ENCODE peak calls at places on chromosomes 7 and 10, in nine cellular contexts. One of them, this sample, is unnamed.

GRCh38 chr10:103712898-103713498 is 142.4 kb downstream of the SH3PXD2A start:
- DNase-seq in GM12878: no peak
- DNase-seq in heart right ventricle: peak; percentile 84
- DNase-seq in right lobe of liver: peak; percentile 61
- DNase-seq in uterus: peak; percentile 86
- DNase-seq in Panc1: peak; percentile 67
- DNase-seq in body of pancreas: peak; percentile 85
- DNase-seq in mucosa of descending colon: peak; percentile 83
- DNase-seq in GM23248: peak; percentile 81
- DNase-seq in this sample: peak; percentile 90

GRCh38 chr10:31700222-31700621 is 228.4 kb downstream of the ARHGAP12 start:
- DNase-seq in GM12878: no peak
- DNase-seq in heart right ventricle: no peak
- DNase-seq in right lobe of liver: peak; percentile 33
- DNase-seq in uterus: no peak
- DNase-seq in Panc1: no peak
- DNase-seq in body of pancreas: no peak
- DNase-seq in mucosa of descending colon: no peak
- DNase-seq in GM23248: no peak
- DNase-seq in this sample: no peak

GRCh38 chr7:142909921-142910521 is 23.5 kb downstream of the TRPV5 start:
- DNase-seq in GM12878: no peak
- DNase-seq in heart right ventricle: no peak
- DNase-seq in right lobe of liver: no peak
- DNase-seq in uterus: no peak
- DNase-seq in Panc1: no peak
- DNase-seq in body of pancreas: peak; percentile 17
- DNase-seq in mucosa of descending colon: no peak
- DNase-seq in GM23248: no peak
- DNase-seq in this sample: no peak

GRCh38 chr10:69757553-69758309 is 44.0 kb upstream of the COL13A1 start:
- DNase-seq in GM12878: no peak
- DNase-seq in heart right ventricle: peak; percentile 24
- DNase-seq in right lobe of liver: peak; percentile 34
- DNase-seq in uterus: peak; percentile 21
- DNase-seq in Panc1: no peak
- DNase-seq in body of pancreas: peak; percentile 13
- DNase-seq in mucosa of descending colon: no peak
- DNase-seq in GM23248: peak; percentile 53
- DNase-seq in this sample: peak; percentile 72

GRCh38 chr10:62384447-62385081 is 10.4 kb downstream of the ZNF365 start:
- DNase-seq in GM12878: no peak
- DNase-seq in heart right ventricle: no peak
- DNase-seq in right lobe of liver: no peak
- DNase-seq in uterus: no peak
- DNase-seq in Panc1: no peak
- DNase-seq in body of pancreas: no peak
- DNase-seq in mucosa of descending colon: no peak
- DNase-seq in GM23248: peak; percentile 39
- DNase-seq in this sample: no peak

GRCh38 chr10:69866688-69867461 is 65.2 kb downstream of the COL13A1 start:
- DNase-seq in GM12878: no peak
- DNase-seq in heart right ventricle: peak; percentile 24
- DNase-seq in right lobe of liver: no peak
- DNase-seq in uterus: peak; percentile 58
- DNase-seq in Panc1: no peak
- DNase-seq in body of pancreas: peak; percentile 25
- DNase-seq in mucosa of descending colon: peak; percentile 78
- DNase-seq in GM23248: peak; percentile 90
- DNase-seq in this sample: no peak

GRCh38 chr10:80199828-80200227 is 5.5 kb downstream of the ANXA11 start:
- DNase-seq in GM12878: no peak
- DNase-seq in heart right ventricle: peak; percentile 80
- DNase-seq in right lobe of liver: no peak
- DNase-seq in uterus: peak; percentile 39
- DNase-seq in Panc1: no peak
- DNase-seq in body of pancreas: peak; percentile 73
- DNase-seq in mucosa of descending colon: no peak
- DNase-seq in GM23248: peak; percentile 95
- DNase-seq in this sample: peak; percentile 84

GRCh38 chr10:103558916-103559315 is 65.4 kb downstream of the NEURL1 start:
- DNase-seq in GM12878: no peak
- DNase-seq in heart right ventricle: no peak
- DNase-seq in right lobe of liver: no peak
- DNase-seq in uterus: no peak
- DNase-seq in Panc1: no peak
- DNase-seq in body of pancreas: no peak
- DNase-seq in mucosa of descending colon: peak; percentile 24
- DNase-seq in GM23248: no peak
- DNase-seq in this sample: no peak

GRCh38 chr10:63286340-63286739 is 153.2 kb downstream of the NRBF2 start:
- DNase-seq in GM12878: no peak
- DNase-seq in heart right ventricle: no peak
- DNase-seq in right lobe of liver: no peak
- DNase-seq in uterus: no peak
- DNase-seq in Panc1: no peak
- DNase-seq in body of pancreas: no peak
- DNase-seq in mucosa of descending colon: no peak
- DNase-seq in GM23248: no peak
- DNase-seq in this sample: no peak

GRCh38 chr7:106216517-106217088 is 68.2 kb downstream of the NAMPT start:
- DNase-seq in GM12878: no peak
- DNase-seq in heart right ventricle: peak; percentile 51
- DNase-seq in right lobe of liver: no peak
- DNase-seq in uterus: peak; percentile 63
- DNase-seq in Panc1: peak; percentile 98
- DNase-seq in body of pancreas: peak; percentile 77
- DNase-seq in mucosa of descending colon: no peak
- DNase-seq in GM23248: peak; percentile 96
- DNase-seq in this sample: peak; percentile 87

GRCh38 chr10:59012839-59013238 is 163.6 kb upstream of the PHYHIPL start:
- DNase-seq in GM12878: no peak
- DNase-seq in heart right ventricle: no peak
- DNase-seq in right lobe of liver: no peak
- DNase-seq in uterus: no peak
- DNase-seq in Panc1: no peak
- DNase-seq in body of pancreas: no peak
- DNase-seq in mucosa of descending colon: no peak
- DNase-seq in GM23248: no peak
- DNase-seq in this sample: no peak

DNA sequence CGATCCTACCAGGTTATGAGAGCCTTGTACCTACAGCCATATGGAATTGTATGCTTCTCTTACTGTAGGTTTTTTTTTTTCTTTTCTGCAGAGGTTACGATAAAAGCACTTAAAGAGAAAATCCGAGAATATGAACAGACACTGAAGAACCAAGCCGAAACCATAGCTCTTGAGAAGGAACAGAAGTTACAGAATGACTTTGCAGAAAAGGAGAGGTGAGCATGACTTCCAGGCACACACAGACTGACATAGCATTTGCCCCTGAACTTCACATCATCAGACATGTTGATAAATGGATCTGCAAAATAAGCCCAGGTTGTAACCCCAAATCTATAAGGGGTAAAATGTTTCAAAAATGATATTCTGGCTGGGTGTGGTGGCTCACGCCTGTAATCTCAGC is 182.4 kb upstream of the SH2B2 start:
- DNase-seq in GM12878: no peak
- DNase-seq in heart right ventricle: no peak
- DNase-seq in right lobe of liver: no peak
- DNase-seq in uterus: no peak
- DNase-seq in Panc1: no peak
- DNase-seq in body of pancreas: no peak
- DNase-seq in mucosa of descending colon: no peak
- DNase-seq in GM23248: no peak
- DNase-seq in this sample: no peak
- H3K36me3 ChIP-seq in GM12878: peaks cover 15% of the 10 kb centered on the region
- H3K36me3 ChIP-seq in heart right ventricle: peaks cover 11% of the 10 kb centered on the region
- H3K36me3 ChIP-seq in right lobe of liver: no peaks in the 10 kb centered on the region
- H3K36me3 ChIP-seq in uterus: no peaks in the 10 kb centered on the region
- H3K36me3 ChIP-seq in Panc1: no peaks in the 10 kb centered on the region
- H3K36me3 ChIP-seq in body of pancreas: no peaks in the 10 kb centered on the region
- H3K36me3 ChIP-seq in mucosa of descending colon: no peaks in the 10 kb centered on the region
- H3K36me3 ChIP-seq in GM23248: peaks cover 4% of the 10 kb centered on the region
- H3K36me3 ChIP-seq in this sample: peaks cover 46% of the 10 kb centered on the region

DNA sequence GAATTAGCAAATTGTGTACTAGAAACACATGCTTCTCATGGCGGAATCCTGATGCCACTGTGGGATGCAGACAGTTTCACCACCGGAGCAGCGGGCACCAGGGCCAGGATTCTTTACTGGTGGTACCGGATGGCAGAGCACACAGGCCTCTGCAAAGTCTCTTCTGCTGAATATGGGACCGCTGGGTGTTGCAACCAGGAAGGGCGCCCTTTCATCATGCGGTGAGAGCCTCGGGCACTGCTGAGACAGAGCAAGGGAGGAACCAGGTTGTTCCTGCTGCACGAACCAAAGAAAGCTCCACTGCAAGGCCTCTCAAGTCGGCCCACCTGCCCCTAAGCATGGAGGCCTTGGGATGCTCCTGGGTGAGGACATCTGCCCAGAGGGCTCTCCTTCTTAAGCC is 57.0 kb upstream of the NMT2 start:
- DNase-seq in GM12878: no peak
- DNase-seq in heart right ventricle: no peak
- DNase-seq in right lobe of liver: no peak
- DNase-seq in uterus: no peak
- DNase-seq in Panc1: no peak
- DNase-seq in body of pancreas: no peak
- DNase-seq in mucosa of descending colon: no peak
- DNase-seq in GM23248: no peak
- DNase-seq in this sample: no peak
- H3K4me1 ChIP-seq in GM12878: no peaks in the 10 kb centered on the region
- H3K4me1 ChIP-seq in heart right ventricle: no peaks in the 10 kb centered on the region
- H3K4me1 ChIP-seq in right lobe of liver: no peaks in the 10 kb centered on the region
- H3K4me1 ChIP-seq in uterus: no peaks in the 10 kb centered on the region
- H3K4me1 ChIP-seq in Panc1: no peaks in the 10 kb centered on the region
- H3K4me1 ChIP-seq in body of pancreas: peaks cover 13% of the 10 kb centered on the region
- H3K4me1 ChIP-seq in mucosa of descending colon: no peaks in the 10 kb centered on the region
- H3K4me1 ChIP-seq in GM23248: peaks cover 18% of the 10 kb centered on the region
- H3K4me1 ChIP-seq in this sample: no peaks in the 10 kb centered on the region

DNA sequence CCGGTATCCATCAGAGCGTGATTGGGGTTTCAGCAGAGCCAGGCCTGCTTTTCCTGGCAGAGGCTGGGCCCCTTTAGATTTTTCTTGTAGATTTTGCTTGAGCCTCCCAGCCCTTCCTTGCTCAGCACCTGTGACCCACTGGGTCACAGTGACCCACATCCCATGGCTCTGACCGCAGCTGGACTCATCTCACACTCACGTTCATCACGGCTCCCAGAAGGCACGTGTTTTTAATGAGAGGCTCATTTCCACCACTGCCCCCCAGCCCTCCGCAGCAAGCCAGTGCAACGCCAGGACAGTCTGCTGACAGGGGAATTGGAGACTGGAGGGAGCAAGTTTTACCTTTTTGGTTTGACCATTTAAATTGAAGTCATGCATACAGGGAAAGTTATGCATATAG is 155.7 kb downstream of the CUX1 start:
- DNase-seq in GM12878: no peak
- DNase-seq in heart right ventricle: no peak
- DNase-seq in right lobe of liver: no peak
- DNase-seq in uterus: peak; percentile 66
- DNase-seq in Panc1: no peak
- DNase-seq in body of pancreas: no peak
- DNase-seq in mucosa of descending colon: no peak
- DNase-seq in GM23248: no peak
- DNase-seq in this sample: no peak
- H3K36me3 ChIP-seq in GM12878: peaks cover 4% of the 10 kb centered on the region
- H3K36me3 ChIP-seq in heart right ventricle: no peaks in the 10 kb centered on the region
- H3K36me3 ChIP-seq in right lobe of liver: no peaks in the 10 kb centered on the region
- H3K36me3 ChIP-seq in uterus: no peaks in the 10 kb centered on the region
- H3K36me3 ChIP-seq in Panc1: no peaks in the 10 kb centered on the region
- H3K36me3 ChIP-seq in body of pancreas: no peaks in the 10 kb centered on the region
- H3K36me3 ChIP-seq in mucosa of descending colon: no peaks in the 10 kb centered on the region
- H3K36me3 ChIP-seq in GM23248: no peaks in the 10 kb centered on the region
- H3K36me3 ChIP-seq in this sample: no peaks in the 10 kb centered on the region

GRCh38 chr7:96237040-96237439 is 84.9 kb downstream of the SLC25A13 start:
- DNase-seq in GM12878: no peak
- DNase-seq in heart right ventricle: no peak
- DNase-seq in right lobe of liver: no peak
- DNase-seq in uterus: no peak
- DNase-seq in Panc1: no peak
- DNase-seq in body of pancreas: no peak
- DNase-seq in mucosa of descending colon: no peak
- DNase-seq in GM23248: no peak
- DNase-seq in this sample: no peak

GRCh38 chr7:96235281-96235680 is 86.6 kb downstream of the SLC25A13 start:
- DNase-seq in GM12878: no peak
- DNase-seq in heart right ventricle: no peak
- DNase-seq in right lobe of liver: no peak
- DNase-seq in uterus: no peak
- DNase-seq in Panc1: no peak
- DNase-seq in body of pancreas: no peak
- DNase-seq in mucosa of descending colon: no peak
- DNase-seq in GM23248: no peak
- DNase-seq in this sample: no peak

GRCh38 chr7:96238976-96239766 is 82.7 kb downstream of the SLC25A13 start:
- DNase-seq in GM12878: no peak
- DNase-seq in heart right ventricle: no peak
- DNase-seq in right lobe of liver: no peak
- DNase-seq in uterus: no peak
- DNase-seq in Panc1: no peak
- DNase-seq in body of pancreas: no peak
- DNase-seq in mucosa of descending colon: no peak
- DNase-seq in GM23248: peak; percentile 13
- DNase-seq in this sample: no peak

GRCh38 chr7:96238474-96238873 is 83.4 kb downstream of the SLC25A13 start:
- DNase-seq in GM12878: no peak
- DNase-seq in heart right ventricle: no peak
- DNase-seq in right lobe of liver: no peak
- DNase-seq in uterus: no peak
- DNase-seq in Panc1: no peak
- DNase-seq in body of pancreas: no peak
- DNase-seq in mucosa of descending colon: no peak
- DNase-seq in GM23248: no peak
- DNase-seq in this sample: no peak

DNA sequence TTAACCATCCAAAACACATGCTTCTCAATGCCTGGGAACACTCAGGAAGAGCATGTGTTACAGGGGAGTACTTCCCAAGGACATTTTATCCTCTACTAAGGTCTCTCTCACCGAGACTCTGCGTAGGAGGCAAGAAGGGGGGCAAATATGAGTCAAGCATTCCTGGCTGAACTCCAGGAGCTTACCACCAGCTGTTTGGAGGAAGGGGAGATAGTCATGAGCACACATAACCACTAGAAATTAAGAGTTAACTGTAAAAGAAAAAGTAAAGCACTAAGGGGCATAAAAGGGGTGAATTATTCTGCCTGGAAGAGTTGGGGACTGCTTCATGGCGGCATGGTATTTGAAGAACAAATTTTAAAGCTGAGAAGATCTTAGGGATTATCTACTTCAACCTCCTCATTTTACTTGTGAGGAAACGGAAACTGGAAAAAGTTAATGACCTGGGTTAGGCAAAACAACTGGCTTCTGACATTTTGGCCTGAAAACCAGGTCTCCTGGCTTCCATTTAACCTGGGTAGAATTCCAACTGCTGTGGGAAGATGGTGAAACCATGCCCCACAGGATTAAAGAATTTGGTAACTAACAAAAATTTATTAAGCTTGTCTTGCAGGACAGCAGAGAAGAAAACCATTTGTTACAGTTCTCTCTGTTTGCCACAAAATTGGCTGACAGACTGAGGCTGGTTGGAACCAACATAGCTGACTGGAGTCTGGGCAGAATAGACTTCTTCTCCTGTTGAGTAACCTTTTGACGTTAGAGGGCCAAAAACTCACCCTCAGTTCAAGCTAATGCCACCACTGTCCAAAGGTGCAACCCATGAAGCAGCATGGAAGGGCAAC is 85.5 kb downstream of the SLC25A13 start:
- DNase-seq in GM12878: no peak
- DNase-seq in heart right ventricle: peak; percentile 63
- DNase-seq in right lobe of liver: no peak
- DNase-seq in uterus: peak; percentile 75
- DNase-seq in Panc1: no peak
- DNase-seq in body of pancreas: peak; percentile 47
- DNase-seq in mucosa of descending colon: no peak
- DNase-seq in GM23248: peak; percentile 58
- DNase-seq in this sample: peak; percentile 79
- H3K4me1 ChIP-seq in GM12878: no peaks in the 10 kb centered on the region
- H3K4me1 ChIP-seq in heart right ventricle: peaks cover 36% of the 10 kb centered on the region
- H3K4me1 ChIP-seq in right lobe of liver: no peaks in the 10 kb centered on the region
- H3K4me1 ChIP-seq in uterus: peaks cover 5% of the 10 kb centered on the region
- H3K4me1 ChIP-seq in Panc1: no peaks in the 10 kb centered on the region
- H3K4me1 ChIP-seq in body of pancreas: peaks cover 6% of the 10 kb centered on the region
- H3K4me1 ChIP-seq in mucosa of descending colon: no peaks in the 10 kb centered on the region
- H3K4me1 ChIP-seq in GM23248: peaks cover 15% of the 10 kb centered on the region
- H3K4me1 ChIP-seq in this sample: no peaks in the 10 kb centered on the region

This sample was measured in ascending aorta.